ENCODE peak calls at places on chromosome 12, in four cellular contexts. Q is heart right ventricle; A is SK-N-SH; G is stimulated activated CD8-positive, alpha-beta memory T cell treated with anti-CD3 and anti-CD28 coated beads, Interleukin-15, amount 100 ng/mL, for 48 hours. Y is an unnamed sample.

GRCh38 chr12:107351109-107351508 is 257.8 kb upstream of the CRY1 start:
- DNase-seq in Q (no peak), A (no peak), G (no peak), Y (no peak)

GRCh38 chr12:2825133-2825532 is 9.7 kb downstream of the NRIP2 start:
- DNase-seq in Q (no peak), A (no peak), G (no peak), Y (no peak)

GRCh38 chr12:66491812-66492361 is 187.0 kb downstream of the GRIP1 start:
- DNase-seq in Q (no peak), A (no peak), G (no peak), Y (no peak)

GRCh38 chr12:46268349-46268616 is 560 bp downstream of the SLC38A1 start:
- DNase-seq in Q (no peak), A (no peak), G (no peak), Y (no peak)

GRCh38 chr12:101019667-101020066 is 190.4 kb downstream of the SLC5A8 start:
- DNase-seq in Q (no peak), A (no peak), G (no peak), Y (no peak)

GRCh38 chr12:54228471-54228870 is 39.7 kb upstream of the SMUG1 start:
- DNase-seq in Q (no peak), A (no peak), G (no peak), Y (peak)

GRCh38 chr12:131561891-131562684 is 148.8 kb upstream of the SFSWAP start:
- DNase-seq in Q (no peak), A (no peak), G (no peak), Y (no peak)

GRCh38 chr12:6166808-6167207 is 33.4 kb upstream of the CD9 start:
- DNase-seq in Q (no peak), A (no peak), G (no peak), Y (no peak)

GRCh38 chr12:14416658-14417057 is 51.2 kb downstream of the ATF7IP start:
- DNase-seq in Q (no peak), A (peak), G (no peak), Y (peak)

GRCh38 chr12:117261267-117261666 is 71.0 kb upstream of the FBXO21 start:
- DNase-seq in Q (no peak), A (no peak), G (no peak), Y (no peak)

GRCh38 chr12:7079826-7080125 is 12.5 kb downstream of the C1R start:
- DNase-seq in Q (no peak), A (no peak), G (no peak), Y (no peak)

GRCh38 chr12:1857821-1858220 is 37.5 kb downstream of the LRTM2 start:
- DNase-seq in Q (no peak), A (no peak), G (no peak), Y (no peak)

GRCh38 chr12:3315201-3315661 is 175.8 kb upstream of the PRMT8 start:
- DNase-seq in Q (peak), A (peak), G (no peak), Y (no peak)